ENCODE peak calls at places on chromosomes 11 and 22, in six cellular contexts. L is left ventricle myocardium inferior; I is mammary epithelial cell; O is effector memory CD4-positive, alpha-beta T cell; F is IMR-90; Y is uterus. B is an unnamed sample.

GRCh38 chr11:3836903-3837302 is 3.9 kb downstream of the RHOG start:
- DNase-seq in Y (no peak), I (no peak), F (no peak), O (peak; percentile 46), L (peak; percentile 60), B (peak; percentile 63)

GRCh38 chr22:46472722-46473016 is 64.8 kb downstream of the CELSR1 start:
- DNase-seq in F (no peak), I (no peak), O (no peak), Y (no peak), L (no peak), B (no peak)

GRCh38 chr11:132300283-132300682 is 929.9 kb downstream of the NTM start:
- DNase-seq in F (peak; percentile 13), O (no peak), L (no peak), Y (no peak), I (no peak), B (no peak)

GRCh38 chr11:121106812-121107211 is 5.8 kb downstream of the TECTA start:
- DNase-seq in Y (no peak), I (no peak), F (no peak), O (no peak), L (no peak), B (no peak)

GRCh38 chr22:45672564-45673481 is 1.2 kb downstream of the ATXN10 start:
- DNase-seq in I (no peak), Y (no peak), L (no peak), F (no peak), O (no peak), B (no peak)

GRCh38 chr11:125842319-125842948 is 9.3 kb downstream of the PATE4 start:
- DNase-seq in I (no peak), F (no peak), L (no peak), Y (no peak), O (no peak), B (no peak)

GRCh38 chr11:124920870-124921609 is 2.0 kb downstream of the HEPN1 start:
- DNase-seq in O (peak; percentile 40), Y (peak; percentile 53), F (peak; percentile 47), I (peak; percentile 30), L (peak; percentile 81), B (peak; percentile 77)

GRCh38 chr11:134669796-134670195 is 257.8 kb upstream of the B3GAT1 start:
- DNase-seq in I (no peak), Y (no peak), L (no peak), O (no peak), F (no peak), B (no peak)

GRCh38 chr11:100875521-100875869 is 188.4 kb downstream of the ARHGAP42 start:
- DNase-seq in F (no peak), L (no peak), Y (no peak), I (no peak), O (no peak), B (no peak)

GRCh38 chr11:122422707-122423106 is 232.8 kb upstream of the UBASH3B start:
- DNase-seq in O (no peak), I (peak; percentile 89), Y (no peak), L (no peak), F (peak; percentile 31), B (no peak)

GRCh38 chr22:26751217-26751616 is 93.8 kb downstream of the MIAT start:
- DNase-seq in I (no peak), Y (no peak), F (no peak), L (no peak), O (no peak), B (no peak)

GRCh38 chr11:115153135-115153534 is 351.1 kb downstream of the CADM1 start:
- DNase-seq in O (no peak), F (peak; percentile 33), L (no peak), Y (no peak), I (peak; percentile 42), B (no peak)

GRCh38 chr11:1373536-1374214 is 16.1 kb upstream of the BRSK2 start:
- DNase-seq in L (no peak), Y (no peak), F (peak; percentile 32), O (no peak), I (no peak), B (no peak)

GRCh38 chr22:40040927-40041326 is 46.2 kb downstream of the FAM83F start:
- DNase-seq in O (no peak), Y (peak; percentile 26), L (peak; percentile 57), I (peak; percentile 67), F (no peak), B (no peak)

GRCh38 chr11:83073884-83074283 is 2.2 kb upstream of the RAB30 start:
- DNase-seq in L (no peak), O (no peak), I (no peak), F (no peak), Y (no peak), B (no peak)

GRCh38 chr11:60764879-60765278 is 8.2 kb downstream of the MS4A15 start:
- DNase-seq in Y (no peak), I (no peak), F (no peak), O (no peak), L (no peak), B (no peak)

GRCh38 chr22:36384766-36385400 is 2.9 kb downstream of the MYH9 start:
- DNase-seq in Y (no peak), F (no peak), L (no peak), I (no peak), O (peak; percentile 59), B (peak; percentile 90)

GRCh38 chr22:20517841-20518592 is 10.6 kb downstream of the MED15 start:
- DNase-seq in L (no peak), O (no peak), Y (no peak), F (no peak), I (no peak), B (no peak)

GRCh38 chr22:46726066-46726985 is 11.7 kb downstream of the CERK start:
- DNase-seq in F (no peak), I (no peak), Y (no peak), L (peak; percentile 48), O (no peak), B (no peak)

GRCh38 chr11:66288138-66288865 is 641 bp downstream of the YIF1A start:
- DNase-seq in L (peak; percentile 46), I (peak; percentile 19), O (no peak), F (no peak), Y (no peak), B (no peak)

GRCh38 chr22:19559324-19559811 is 35.2 kb upstream of the CLDN5 start:
- DNase-seq in F (no peak), Y (no peak), O (no peak), I (no peak), L (no peak), B (no peak)

GRCh38 chr22:24423519-24424000 is 3.8 kb upstream of the ADORA2A start:
- DNase-seq in L (peak; percentile 71), O (peak; percentile 37), Y (peak; percentile 61), F (no peak), I (no peak), B (peak; percentile 35)

GRCh38 chr11:12224537-12224893 is 114.1 kb downstream of the MICAL2 start:
- DNase-seq in L (peak; percentile 74), O (peak; percentile 83), Y (peak; percentile 51), F (peak; percentile 94), I (peak; percentile 87), B (peak; percentile 83)

GRCh38 chr11:125773516-125773915 is 5.1 kb downstream of the PATE2 start:
- DNase-seq in O (no peak), I (no peak), Y (no peak), F (no peak), L (no peak), B (no peak)

GRCh38 chr11:30991376-30991775 is 378.2 kb downstream of the DCDC1 start:
- DNase-seq in Y (no peak), L (no peak), O (no peak), F (no peak), I (no peak), B (no peak)

GRCh38 chr11:1126935-1127663 is 30.7 kb upstream of the MUC5AC start:
- DNase-seq in I (no peak), L (no peak), F (no peak), Y (no peak), O (no peak), B (no peak)

GRCh38 chr11:58606930-58607714 is 15.3 kb upstream of the CNTF start:
- DNase-seq in F (no peak), Y (no peak), L (no peak), I (no peak), O (no peak), B (no peak)

GRCh38 chr11:104594228-104594958 is 303.9 kb downstream of the CASP12 start:
- DNase-seq in I (no peak), O (no peak), Y (no peak), L (no peak), F (peak; percentile 39), B (no peak)

GRCh38 chr11:116931206-116931953 is 94.0 kb upstream of the APOA1 start:
- DNase-seq in O (peak; percentile 46), Y (no peak), I (peak; percentile 80), F (peak; percentile 53), L (no peak), B (peak; percentile 81)

GRCh38 chr22:27719535-27720227 is 81.9 kb downstream of the MN1 start:
- DNase-seq in O (no peak), I (peak; percentile 100), F (peak; percentile 16), L (no peak), Y (no peak), B (no peak)

DNA sequence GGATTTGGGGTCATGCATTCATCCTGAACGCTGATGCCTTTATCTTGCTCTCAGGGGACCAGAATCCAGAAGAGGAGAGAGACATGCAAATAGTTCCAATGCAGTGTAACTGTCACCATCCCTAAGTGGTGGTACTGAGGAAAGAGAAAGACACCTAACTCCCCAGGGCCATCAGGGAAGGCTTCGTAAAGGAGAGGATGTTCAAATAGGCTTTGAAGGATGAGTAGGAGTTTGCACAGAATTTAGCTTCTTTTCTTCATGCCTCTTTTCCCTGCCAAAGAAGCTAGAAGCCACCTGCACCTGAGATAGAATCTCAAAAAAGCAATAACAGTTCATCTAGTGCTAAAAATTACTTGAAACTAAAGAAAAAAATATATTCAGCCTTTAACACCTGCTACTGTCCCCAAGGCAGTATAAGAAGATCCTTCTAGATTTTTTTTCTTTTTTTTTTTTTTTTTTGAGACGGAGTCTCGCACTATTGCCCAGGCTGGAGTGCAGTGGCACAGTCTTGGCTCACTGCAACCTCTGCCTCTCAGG is 16.7 kb upstream of the XBP1 start:
- DNase-seq in I (no peak), L (no peak), O (no peak), F (no peak), Y (no peak), B (no peak)
- H3K4me1 ChIP-seq in I (no peaks in the 10 kb centered on the region), L (peaks cover 41% of the 10 kb centered on the region), O (peaks cover 40% of the 10 kb centered on the region), F (peaks cover 2% of the 10 kb centered on the region), Y (no peaks in the 10 kb centered on the region), B (peaks cover 28% of the 10 kb centered on the region)

GRCh38 chr22:48697694-48698276 is 1129.9 kb downstream of the BRD1 start:
- DNase-seq in O (no peak), I (no peak), Y (no peak), L (no peak), F (no peak), B (no peak)
- H3K9me3 ChIP-seq in O (no peaks in the 10 kb centered on the region), I (peaks cover 36% of the 10 kb centered on the region), Y (no peaks in the 10 kb centered on the region), L (no peaks in the 10 kb centered on the region), F (peaks cover 78% of the 10 kb centered on the region), B (no peaks in the 10 kb centered on the region)

GRCh38 chr11:76802621-76803020 is 19.5 kb downstream of the TSKU start:
- DNase-seq in I (no peak), L (no peak), F (no peak), Y (peak; percentile 7), O (no peak), B (no peak)
- H3K4me1 ChIP-seq in I (peaks cover 24% of the 10 kb centered on the region), L (peaks cover 51% of the 10 kb centered on the region), F (peaks cover 43% of the 10 kb centered on the region), Y (no peaks in the 10 kb centered on the region), O (peaks cover 10% of the 10 kb centered on the region), B (no peaks in the 10 kb centered on the region)

DNA sequence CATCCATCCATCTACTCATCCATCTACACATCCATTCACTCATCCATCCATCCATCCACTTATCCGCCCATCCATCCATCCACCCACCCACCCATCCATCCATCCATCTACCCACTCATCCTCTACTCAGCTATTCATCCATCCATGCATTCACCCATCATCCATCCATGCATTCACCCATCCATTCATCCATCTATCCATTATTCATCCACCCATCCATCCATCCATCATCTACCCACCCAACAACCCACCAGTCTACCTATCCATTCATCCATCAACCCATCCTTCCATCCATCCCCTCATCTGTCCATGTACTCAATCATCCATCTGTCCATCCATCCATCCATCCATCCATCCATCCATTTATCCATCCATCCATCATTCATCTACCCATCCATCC is 972.7 kb downstream of the BRD1 start:
- DNase-seq in F (no peak), I (no peak), O (no peak), Y (no peak), L (no peak), B (no peak)
- H3K9me3 ChIP-seq in F (peaks cover 63% of the 10 kb centered on the region), I (peaks cover 58% of the 10 kb centered on the region), O (no peaks in the 10 kb centered on the region), Y (no peaks in the 10 kb centered on the region), L (no peaks in the 10 kb centered on the region), B (no peaks in the 10 kb centered on the region)

B was measured in naive thymus-derived CD4-positive, alpha-beta T cell.